ENCODE peak calls at places on chromosome 16, in eight cellular contexts. One of them, this sample, is unnamed. For H3K4me1, the result is how much of the 10 kb centered on the place peaks cover.

GRCh38 chr16:78505544-78506371 is 406.3 kb downstream of the WWOX start:
- DNase-seq in upper lobe of right lung: peak
- DNase-seq in lung: peak
- DNase-seq in IMR-90: no peak
- DNase-seq in neuronal stem cell: no peak
- DNase-seq in uterus: peak
- DNase-seq in lower lobe of right lung: peak
- DNase-seq in body of pancreas: peak
- DNase-seq in this sample: peak

GRCh38 chr16:4475880-4476790 is at the start of gene HMOX2:
- DNase-seq in uterus: peak
- DNase-seq in body of pancreas: peak
- DNase-seq in neuronal stem cell: peak
- DNase-seq in lower lobe of right lung: peak
- DNase-seq in upper lobe of right lung: peak
- DNase-seq in lung: peak
- DNase-seq in IMR-90: peak
- DNase-seq in this sample: peak

GRCh38 chr16:27628216-27628945 is 78.4 kb downstream of the KATNIP start:
- DNase-seq in neuronal stem cell: no peak
- DNase-seq in IMR-90: no peak
- DNase-seq in uterus: no peak
- DNase-seq in body of pancreas: no peak
- DNase-seq in lower lobe of right lung: no peak
- DNase-seq in lung: no peak
- DNase-seq in upper lobe of right lung: no peak
- DNase-seq in this sample: no peak

GRCh38 chr16:19926449-19927390 is 42.1 kb upstream of the GPRC5B start:
- DNase-seq in uterus: no peak
- DNase-seq in IMR-90: peak
- DNase-seq in lung: no peak
- DNase-seq in neuronal stem cell: no peak
- DNase-seq in upper lobe of right lung: no peak
- DNase-seq in body of pancreas: no peak
- DNase-seq in lower lobe of right lung: no peak
- DNase-seq in this sample: no peak

GRCh38 chr16:71916397-71916920 is 21.1 kb downstream of the IST1 start:
- DNase-seq in IMR-90: peak
- DNase-seq in lung: no peak
- DNase-seq in upper lobe of right lung: no peak
- DNase-seq in uterus: no peak
- DNase-seq in body of pancreas: no peak
- DNase-seq in neuronal stem cell: no peak
- DNase-seq in lower lobe of right lung: no peak
- DNase-seq in this sample: no peak

GRCh38 chr16:88630433-88630832 is 7.9 kb upstream of the IL17C start:
- DNase-seq in uterus: no peak
- DNase-seq in body of pancreas: no peak
- DNase-seq in upper lobe of right lung: no peak
- DNase-seq in neuronal stem cell: no peak
- DNase-seq in IMR-90: no peak
- DNase-seq in lung: no peak
- DNase-seq in lower lobe of right lung: no peak
- DNase-seq in this sample: no peak

GRCh38 chr16:49701867-49702494 is 153.9 kb downstream of the ZNF423 start:
- DNase-seq in lower lobe of right lung: no peak
- DNase-seq in upper lobe of right lung: no peak
- DNase-seq in body of pancreas: peak
- DNase-seq in IMR-90: no peak
- DNase-seq in neuronal stem cell: peak
- DNase-seq in lung: peak
- DNase-seq in uterus: peak
- DNase-seq in this sample: peak

GRCh38 chr16:12177643-12178042 is 201.1 kb downstream of the SNX29 start:
- DNase-seq in uterus: no peak
- DNase-seq in lung: no peak
- DNase-seq in neuronal stem cell: no peak
- DNase-seq in upper lobe of right lung: no peak
- DNase-seq in IMR-90: no peak
- DNase-seq in body of pancreas: no peak
- DNase-seq in lower lobe of right lung: no peak
- DNase-seq in this sample: no peak

GRCh38 chr16:47143329-47143676 is 442 bp downstream of the NETO2 start:
- DNase-seq in upper lobe of right lung: peak
- DNase-seq in uterus: peak
- DNase-seq in lung: peak
- DNase-seq in body of pancreas: peak
- DNase-seq in lower lobe of right lung: peak
- DNase-seq in IMR-90: peak
- DNase-seq in neuronal stem cell: peak
- DNase-seq in this sample: peak

GRCh38 chr16:74304164-74304834 is 7.7 kb downstream of the PSMD7 start:
- DNase-seq in lower lobe of right lung: no peak
- DNase-seq in uterus: no peak
- DNase-seq in IMR-90: no peak
- DNase-seq in neuronal stem cell: no peak
- DNase-seq in lung: no peak
- DNase-seq in body of pancreas: no peak
- DNase-seq in upper lobe of right lung: no peak
- DNase-seq in this sample: no peak

GRCh38 chr16:1960665-1961630 is 1.6 kb downstream of the NDUFB10 start:
- DNase-seq in body of pancreas: peak
- DNase-seq in lower lobe of right lung: peak
- DNase-seq in lung: no peak
- DNase-seq in uterus: no peak
- DNase-seq in neuronal stem cell: no peak
- DNase-seq in IMR-90: peak
- DNase-seq in upper lobe of right lung: no peak
- DNase-seq in this sample: no peak

GRCh38 chr16:19578378-19578851 is 22.9 kb downstream of the VPS35L start:
- DNase-seq in neuronal stem cell: no peak
- DNase-seq in IMR-90: no peak
- DNase-seq in lung: no peak
- DNase-seq in lower lobe of right lung: no peak
- DNase-seq in upper lobe of right lung: no peak
- DNase-seq in uterus: no peak
- DNase-seq in body of pancreas: no peak
- DNase-seq in this sample: no peak

GRCh38 chr16:66324785-66325184 is 41.7 kb upstream of the CDH5 start:
- DNase-seq in IMR-90: no peak
- DNase-seq in neuronal stem cell: no peak
- DNase-seq in uterus: no peak
- DNase-seq in lung: no peak
- DNase-seq in lower lobe of right lung: no peak
- DNase-seq in body of pancreas: no peak
- DNase-seq in upper lobe of right lung: no peak
- DNase-seq in this sample: no peak

GRCh38 chr16:79006762-79007161 is 593.8 kb downstream of the MAF start:
- DNase-seq in neuronal stem cell: no peak
- DNase-seq in lung: no peak
- DNase-seq in body of pancreas: no peak
- DNase-seq in uterus: no peak
- DNase-seq in upper lobe of right lung: no peak
- DNase-seq in lower lobe of right lung: no peak
- DNase-seq in IMR-90: no peak
- DNase-seq in this sample: no peak

GRCh38 chr16:79628501-79628975 is 28.0 kb upstream of the MAF start:
- DNase-seq in lung: no peak
- DNase-seq in IMR-90: peak
- DNase-seq in body of pancreas: no peak
- DNase-seq in upper lobe of right lung: no peak
- DNase-seq in neuronal stem cell: no peak
- DNase-seq in uterus: no peak
- DNase-seq in lower lobe of right lung: no peak
- DNase-seq in this sample: no peak

GRCh38 chr16:11036040-11036439 is 91.7 kb downstream of the CLEC16A start:
- DNase-seq in uterus: no peak
- DNase-seq in neuronal stem cell: no peak
- DNase-seq in upper lobe of right lung: no peak
- DNase-seq in IMR-90: no peak
- DNase-seq in lung: no peak
- DNase-seq in body of pancreas: no peak
- DNase-seq in lower lobe of right lung: no peak
- DNase-seq in this sample: no peak

GRCh38 chr16:4700380-4700996 is 7.1 kb downstream of the NUDT16L1 start:
- DNase-seq in lower lobe of right lung: no peak
- DNase-seq in body of pancreas: no peak
- DNase-seq in lung: no peak
- DNase-seq in neuronal stem cell: no peak
- DNase-seq in upper lobe of right lung: no peak
- DNase-seq in uterus: no peak
- DNase-seq in IMR-90: no peak
- DNase-seq in this sample: no peak

GRCh38 chr16:11797957-11798299 is 870 bp upstream of the ZC3H7A start:
- DNase-seq in IMR-90: no peak
- DNase-seq in lower lobe of right lung: no peak
- DNase-seq in lung: no peak
- DNase-seq in neuronal stem cell: no peak
- DNase-seq in upper lobe of right lung: no peak
- DNase-seq in body of pancreas: peak
- DNase-seq in uterus: no peak
- DNase-seq in this sample: no peak

GRCh38 chr16:31874354-31875111 is 926 bp downstream of the ZNF267 start:
- DNase-seq in body of pancreas: peak
- DNase-seq in upper lobe of right lung: no peak
- DNase-seq in neuronal stem cell: no peak
- DNase-seq in IMR-90: peak
- DNase-seq in lower lobe of right lung: no peak
- DNase-seq in lung: no peak
- DNase-seq in uterus: no peak
- DNase-seq in this sample: no peak
- H3K4me1 ChIP-seq in body of pancreas: half or more
- H3K4me1 ChIP-seq in upper lobe of right lung: under half
- H3K4me1 ChIP-seq in neuronal stem cell: under half
- H3K4me1 ChIP-seq in IMR-90: under half
- H3K4me1 ChIP-seq in lower lobe of right lung: half or more
- H3K4me1 ChIP-seq in lung: under half
- H3K4me1 ChIP-seq in uterus: under half
- H3K4me1 ChIP-seq in this sample: under half

GRCh38 chr16:23511731-23512130 is 1.4 kb upstream of the GGA2 start:
- DNase-seq in lower lobe of right lung: no peak
- DNase-seq in neuronal stem cell: no peak
- DNase-seq in lung: no peak
- DNase-seq in upper lobe of right lung: no peak
- DNase-seq in body of pancreas: no peak
- DNase-seq in uterus: no peak
- DNase-seq in IMR-90: no peak
- DNase-seq in this sample: no peak
- H3K4me1 ChIP-seq in lower lobe of right lung: under half
- H3K4me1 ChIP-seq in neuronal stem cell: under half
- H3K4me1 ChIP-seq in lung: under half
- H3K4me1 ChIP-seq in upper lobe of right lung: under half
- H3K4me1 ChIP-seq in body of pancreas: under half
- H3K4me1 ChIP-seq in uterus: under half
- H3K4me1 ChIP-seq in IMR-90: under half
- H3K4me1 ChIP-seq in this sample: under half

GRCh38 chr16:15640966-15641365 is 2.0 kb downstream of the MARF1 start:
- DNase-seq in neuronal stem cell: no peak
- DNase-seq in uterus: no peak
- DNase-seq in IMR-90: no peak
- DNase-seq in lung: no peak
- DNase-seq in body of pancreas: no peak
- DNase-seq in upper lobe of right lung: no peak
- DNase-seq in lower lobe of right lung: no peak
- DNase-seq in this sample: no peak

GRCh38 chr16:15644306-15644961 is 1.5 kb upstream of the MARF1 start:
- DNase-seq in body of pancreas: no peak
- DNase-seq in lower lobe of right lung: no peak
- DNase-seq in uterus: no peak
- DNase-seq in lung: no peak
- DNase-seq in IMR-90: no peak
- DNase-seq in upper lobe of right lung: no peak
- DNase-seq in neuronal stem cell: no peak
- DNase-seq in this sample: no peak

GRCh38 chr16:15641753-15642556 is 999 bp downstream of the MARF1 start:
- DNase-seq in upper lobe of right lung: no peak
- DNase-seq in body of pancreas: no peak
- DNase-seq in neuronal stem cell: no peak
- DNase-seq in IMR-90: no peak
- DNase-seq in uterus: no peak
- DNase-seq in lung: no peak
- DNase-seq in lower lobe of right lung: no peak
- DNase-seq in this sample: no peak

GRCh38 chr16:15642557-15643452 is at the start of gene MARF1:
- DNase-seq in lower lobe of right lung: peak
- DNase-seq in uterus: peak
- DNase-seq in upper lobe of right lung: peak
- DNase-seq in body of pancreas: peak
- DNase-seq in neuronal stem cell: peak
- DNase-seq in IMR-90: peak
- DNase-seq in lung: peak
- DNase-seq in this sample: peak

DNA sequence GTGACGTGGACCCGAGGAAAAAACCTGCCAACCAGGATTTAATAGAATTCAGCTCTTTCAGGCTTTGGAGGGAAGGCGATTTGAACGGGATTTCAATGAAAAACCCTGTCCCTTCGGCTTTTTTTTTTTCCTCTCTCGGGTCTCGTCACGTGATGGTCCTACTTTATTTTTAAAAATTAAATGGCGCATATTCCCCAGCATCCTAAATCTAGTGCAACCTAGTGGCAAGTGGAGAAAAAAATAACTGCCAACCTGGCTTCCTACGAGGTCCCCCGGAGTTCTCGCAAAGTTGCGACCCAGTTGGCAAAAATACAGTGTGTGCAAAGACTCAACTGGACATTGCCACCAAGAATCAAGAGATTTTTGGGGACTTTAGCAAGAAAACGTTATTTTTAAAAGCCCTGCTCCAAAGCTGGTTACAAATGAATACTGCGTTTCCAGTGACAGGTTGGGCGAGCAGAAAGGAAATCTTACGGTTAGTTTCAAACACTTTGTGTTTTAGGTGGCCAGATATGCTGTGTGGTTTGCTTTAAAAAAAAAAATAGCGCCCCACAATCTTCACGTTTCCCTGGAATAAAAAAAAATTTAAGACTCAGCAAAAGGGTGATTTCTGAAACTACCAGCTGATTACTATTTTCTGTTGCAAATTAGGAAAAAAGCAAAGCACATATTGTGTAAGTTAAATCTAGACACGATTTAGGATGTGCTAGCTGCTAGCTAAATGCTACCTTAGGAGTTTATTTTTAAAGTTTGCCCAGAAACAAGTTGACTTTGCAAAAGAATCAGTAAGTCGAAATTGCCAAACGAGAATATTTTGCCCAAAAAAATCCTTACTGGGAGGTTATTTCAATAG is 725 bp upstream of the MARF1 start:
- DNase-seq in body of pancreas: peak
- DNase-seq in lung: no peak
- DNase-seq in neuronal stem cell: no peak
- DNase-seq in lower lobe of right lung: no peak
- DNase-seq in upper lobe of right lung: no peak
- DNase-seq in uterus: peak
- DNase-seq in IMR-90: peak
- DNase-seq in this sample: no peak
- H3K4me1 ChIP-seq in body of pancreas: under half
- H3K4me1 ChIP-seq in lung: under half
- H3K4me1 ChIP-seq in neuronal stem cell: under half
- H3K4me1 ChIP-seq in lower lobe of right lung: under half
- H3K4me1 ChIP-seq in upper lobe of right lung: under half
- H3K4me1 ChIP-seq in uterus: under half
- H3K4me1 ChIP-seq in IMR-90: under half
- H3K4me1 ChIP-seq in this sample: under half

DNA sequence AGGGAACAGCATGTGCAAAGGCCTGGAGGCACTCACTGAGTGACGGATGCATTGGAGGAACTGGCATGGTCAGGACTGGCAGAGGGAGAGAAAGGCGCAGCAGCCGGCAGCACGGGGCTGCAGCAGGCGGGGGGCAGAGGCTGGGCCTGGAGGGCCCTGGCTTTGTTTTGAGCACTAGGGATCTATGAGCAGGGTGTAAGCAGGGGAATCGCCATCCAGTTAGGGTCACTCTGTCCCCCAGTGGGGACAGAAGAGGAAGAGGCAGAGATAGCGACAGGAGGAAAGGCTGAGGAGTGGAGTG is 14.2 kb downstream of the HSD11B2 start:
- DNase-seq in IMR-90: no peak
- DNase-seq in neuronal stem cell: no peak
- DNase-seq in lung: no peak
- DNase-seq in upper lobe of right lung: no peak
- DNase-seq in uterus: no peak
- DNase-seq in body of pancreas: no peak
- DNase-seq in lower lobe of right lung: no peak
- DNase-seq in this sample: no peak
- H3K4me1 ChIP-seq in IMR-90: under half
- H3K4me1 ChIP-seq in neuronal stem cell: under half
- H3K4me1 ChIP-seq in lung: under half
- H3K4me1 ChIP-seq in upper lobe of right lung: half or more
- H3K4me1 ChIP-seq in uterus: half or more
- H3K4me1 ChIP-seq in body of pancreas: half or more
- H3K4me1 ChIP-seq in lower lobe of right lung: half or more
- H3K4me1 ChIP-seq in this sample: half or more